ENCODE peak calls at places on chromosome 2, in seven cellular contexts. R is astrocyte; Z is endodermal cell; G is colonic mucosa; X is lower lobe of right lung; E is uterus; S is CD8-positive, alpha-beta T cell. Q is an unnamed sample.

GRCh38 chr2:128548461-128548891 is 229.8 kb upstream of the HS6ST1 start:
- DNase-seq in R (no peak), Z (no peak), G (no peak), X (no peak), E (no peak), S (peak; percentile 40), Q (no peak)

GRCh38 chr2:101476605-101477208 is 1.8 kb upstream of the RFX8 start:
- DNase-seq in R (no peak), Z (no peak), G (no peak), X (no peak), E (no peak), S (no peak), Q (no peak)

GRCh38 chr2:200155652-200156051 is 150.8 kb upstream of the SPATS2L start:
- DNase-seq in R (no peak), Z (no peak), G (no peak), X (no peak), E (no peak), S (no peak), Q (no peak)

GRCh38 chr2:129717560-129718128 is 261.8 kb upstream of the RAB6C start:
- DNase-seq in R (no peak), Z (peak; percentile 75), G (no peak), X (no peak), E (no peak), S (no peak), Q (no peak)

GRCh38 chr2:217045725-217046475 is 186.0 kb upstream of the TNP1 start:
- DNase-seq in R (peak; percentile 47), Z (peak; percentile 14), G (no peak), X (no peak), E (no peak), S (no peak), Q (no peak)

GRCh38 chr2:101545940-101546339 is 71.0 kb upstream of the RFX8 start:
- DNase-seq in R (no peak), Z (no peak), G (no peak), X (no peak), E (no peak), S (no peak), Q (no peak)

GRCh38 chr2:65486802-65487201 is 54.4 kb upstream of the SPRED2 start:
- DNase-seq in R (no peak), Z (no peak), G (no peak), X (no peak), E (no peak), S (no peak), Q (no peak)

GRCh38 chr2:164875334-164876205 is 33.9 kb upstream of the COBLL1 start:
- DNase-seq in R (no peak), Z (no peak), G (no peak), X (no peak), E (no peak), S (no peak), Q (no peak)

GRCh38 chr2:220891405-220891804 is 680.7 kb downstream of the EPHA4 start:
- DNase-seq in R (peak; percentile 94), Z (peak; percentile 52), G (no peak), X (no peak), E (no peak), S (no peak), Q (peak; percentile 35)

GRCh38 chr2:102421890-102422759 is 835 bp upstream of the IL18RAP start:
- DNase-seq in R (no peak), Z (no peak), G (no peak), X (no peak), E (no peak), S (no peak), Q (no peak)

GRCh38 chr2:224382973-224383555 is 18.8 kb downstream of the FAM124B start:
- DNase-seq in R (no peak), Z (no peak), G (no peak), X (no peak), E (no peak), S (no peak), Q (no peak)

GRCh38 chr2:111120253-111121027 is at the start of gene BCL2L11:
- DNase-seq in R (peak; percentile 76), Z (peak; percentile 97), G (peak; percentile 96), X (peak; percentile 95), E (peak; percentile 92), S (peak; percentile 94), Q (peak; percentile 96)

GRCh38 chr2:111119847-111120252 is 864 bp upstream of the BCL2L11 start:
- DNase-seq in R (no peak), Z (no peak), G (no peak), X (peak; percentile 47), E (no peak), S (no peak), Q (no peak)

GRCh38 chr2:111121873-111122630 is 1.3 kb downstream of the BCL2L11 start:
- DNase-seq in R (peak; percentile 70), Z (peak; percentile 96), G (peak; percentile 91), X (peak; percentile 91), E (peak; percentile 90), S (peak; percentile 86), Q (peak; percentile 94)

GRCh38 chr2:111122631-111123421 is 2.1 kb downstream of the BCL2L11 start:
- DNase-seq in R (peak; percentile 78), Z (peak; percentile 91), G (peak; percentile 77), X (peak; percentile 87), E (peak; percentile 80), S (peak; percentile 61), Q (peak; percentile 84)

GRCh38 chr2:111121028-111121872 is 536 bp downstream of the BCL2L11 start:
- DNase-seq in R (no peak), Z (peak; percentile 83), G (peak; percentile 50), X (peak; percentile 76), E (peak; percentile 35), S (peak; percentile 73), Q (peak; percentile 81)
- H3K4me1 ChIP-seq in R (peaks cover 45% of the 10 kb centered on the region), Z (peaks cover 3% of the 10 kb centered on the region), G (peaks cover 6% of the 10 kb centered on the region), X (peaks cover 55% of the 10 kb centered on the region), E (no peaks in the 10 kb centered on the region), S (peaks cover 53% of the 10 kb centered on the region), Q (peaks cover 16% of the 10 kb centered on the region)

GRCh38 chr2:105299290-105299689 is 30.2 kb downstream of the TGFBRAP1 start:
- DNase-seq in R (no peak), Z (peak; percentile 75), G (no peak), X (no peak), E (no peak), S (no peak), Q (no peak)
- H3K36me3 ChIP-seq in R (peaks cover 7% of the 10 kb centered on the region), Z (peaks cover 13% of the 10 kb centered on the region), G (no peaks in the 10 kb centered on the region), X (peaks cover 49% of the 10 kb centered on the region), E (no peaks in the 10 kb centered on the region), S (peaks cover 14% of the 10 kb centered on the region), Q (peaks cover 17% of the 10 kb centered on the region)

GRCh38 chr2:147275943-147276342 is 568.9 kb upstream of the ACVR2A start:
- DNase-seq in R (no peak), Z (peak; percentile 79), G (no peak), X (no peak), E (no peak), S (no peak), Q (peak; percentile 5)
- TF ChIP-seq CTCF in R (peak; percentile 9), Z (peak; percentile 71), G (no peak), X (no peak), E (no peak), S (no peak), Q (peak; percentile 17)

GRCh38 chr2:43341959-43342757 is 115.8 kb upstream of the ZFP36L2 start:
- DNase-seq in R (no peak), Z (no peak), G (no peak), X (no peak), E (no peak), S (no peak), Q (no peak)
- H3K4me1 ChIP-seq in R (peaks cover 50% of the 10 kb centered on the region), Z (peaks cover 20% of the 10 kb centered on the region), G (no peaks in the 10 kb centered on the region), X (peaks cover 38% of the 10 kb centered on the region), E (peaks cover 13% of the 10 kb centered on the region), S (no peaks in the 10 kb centered on the region), Q (peaks cover 66% of the 10 kb centered on the region)

GRCh38 chr2:105824446-105824845 is 79.7 kb downstream of the NCK2 start:
- DNase-seq in R (no peak), Z (no peak), G (no peak), X (no peak), E (no peak), S (no peak), Q (no peak)
- H3K36me3 ChIP-seq in R (no peaks in the 10 kb centered on the region), Z (peaks cover 14% of the 10 kb centered on the region), G (no peaks in the 10 kb centered on the region), X (no peaks in the 10 kb centered on the region), E (no peaks in the 10 kb centered on the region), S (peaks cover 14% of the 10 kb centered on the region), Q (no peaks in the 10 kb centered on the region)

GRCh38 chr2:127526142-127526939 is at the start of gene IWS1:
- DNase-seq in R (peak; percentile 91), Z (peak; percentile 98), G (peak; percentile 95), X (peak; percentile 97), E (peak; percentile 93), S (peak; percentile 92), Q (peak; percentile 98)
- TF ChIP-seq CTCF in R (no peak), Z (peak; percentile 50), G (no peak), X (peak; percentile 38), E (no peak), S (no peak), Q (peak; percentile 22)